ENCODE peak calls at places on chromosome 2, in six cellular contexts. One of them, this sample, is unnamed.

GRCh38 chr2:85058619-85058941 is 74.6 kb upstream of the TCF7L1 start:
- DNase-seq in breast epithelium: no peak
- DNase-seq in fibroblast of lung: no peak
- DNase-seq in pancreas: no peak
- DNase-seq in heart left ventricle: no peak
- DNase-seq in GM23338: no peak
- DNase-seq in this sample: no peak

GRCh38 chr2:67666386-67667053 is 269.4 kb downstream of the ETAA1 start:
- DNase-seq in heart left ventricle: peak
- DNase-seq in pancreas: no peak
- DNase-seq in fibroblast of lung: peak
- DNase-seq in GM23338: no peak
- DNase-seq in breast epithelium: no peak
- DNase-seq in this sample: no peak

GRCh38 chr2:206164261-206164862 is 4.7 kb downstream of the EEF1B2 start:
- DNase-seq in GM23338: peak
- DNase-seq in heart left ventricle: no peak
- DNase-seq in fibroblast of lung: peak
- DNase-seq in pancreas: no peak
- DNase-seq in breast epithelium: no peak
- DNase-seq in this sample: no peak

GRCh38 chr2:71926860-71927756 is 220.6 kb downstream of the CYP26B1 start:
- DNase-seq in heart left ventricle: no peak
- DNase-seq in breast epithelium: no peak
- DNase-seq in GM23338: no peak
- DNase-seq in pancreas: no peak
- DNase-seq in fibroblast of lung: no peak
- DNase-seq in this sample: no peak

GRCh38 chr2:196176142-196176738 is 4.9 kb upstream of the STK17B start:
- DNase-seq in breast epithelium: no peak
- DNase-seq in GM23338: no peak
- DNase-seq in pancreas: no peak
- DNase-seq in fibroblast of lung: no peak
- DNase-seq in heart left ventricle: no peak
- DNase-seq in this sample: no peak

GRCh38 chr2:121746071-121746578 is 9.3 kb upstream of the TSN start:
- DNase-seq in heart left ventricle: no peak
- DNase-seq in fibroblast of lung: no peak
- DNase-seq in pancreas: no peak
- DNase-seq in GM23338: no peak
- DNase-seq in breast epithelium: no peak
- DNase-seq in this sample: no peak

GRCh38 chr2:133418021-133418420 is 150.2 kb downstream of the NCKAP5 start:
- DNase-seq in pancreas: no peak
- DNase-seq in fibroblast of lung: no peak
- DNase-seq in heart left ventricle: no peak
- DNase-seq in breast epithelium: no peak
- DNase-seq in GM23338: no peak
- DNase-seq in this sample: no peak

GRCh38 chr2:225310745-225311144 is 88.8 kb upstream of the NYAP2 start:
- DNase-seq in breast epithelium: no peak
- DNase-seq in fibroblast of lung: no peak
- DNase-seq in heart left ventricle: no peak
- DNase-seq in pancreas: no peak
- DNase-seq in GM23338: no peak
- DNase-seq in this sample: no peak

GRCh38 chr2:155266109-155266508 is 567.6 kb downstream of the KCNJ3 start:
- DNase-seq in fibroblast of lung: no peak
- DNase-seq in heart left ventricle: no peak
- DNase-seq in pancreas: no peak
- DNase-seq in breast epithelium: no peak
- DNase-seq in GM23338: no peak
- DNase-seq in this sample: no peak

GRCh38 chr2:43192039-43192438 is 34.4 kb downstream of the ZFP36L2 start:
- DNase-seq in heart left ventricle: no peak
- DNase-seq in pancreas: no peak
- DNase-seq in GM23338: peak
- DNase-seq in fibroblast of lung: no peak
- DNase-seq in breast epithelium: no peak
- DNase-seq in this sample: no peak

GRCh38 chr2:189517847-189518535 is 62.6 kb downstream of the SLC40A1 start:
- DNase-seq in GM23338: no peak
- DNase-seq in heart left ventricle: no peak
- DNase-seq in pancreas: no peak
- DNase-seq in fibroblast of lung: peak
- DNase-seq in breast epithelium: no peak
- DNase-seq in this sample: no peak

GRCh38 chr2:7480431-7480830 is 563.2 kb downstream of the RNF144A start:
- DNase-seq in heart left ventricle: no peak
- DNase-seq in GM23338: no peak
- DNase-seq in breast epithelium: no peak
- DNase-seq in fibroblast of lung: no peak
- DNase-seq in pancreas: no peak
- DNase-seq in this sample: no peak

GRCh38 chr2:122167561-122167960 is 412.1 kb downstream of the TSN start:
- DNase-seq in pancreas: no peak
- DNase-seq in breast epithelium: no peak
- DNase-seq in heart left ventricle: no peak
- DNase-seq in GM23338: no peak
- DNase-seq in fibroblast of lung: no peak
- DNase-seq in this sample: no peak

GRCh38 chr2:146716591-146716990 is 1128.2 kb upstream of the ACVR2A start:
- DNase-seq in fibroblast of lung: no peak
- DNase-seq in GM23338: no peak
- DNase-seq in heart left ventricle: no peak
- DNase-seq in breast epithelium: no peak
- DNase-seq in pancreas: no peak
- DNase-seq in this sample: no peak

GRCh38 chr2:128727914-128728313 is 409.2 kb upstream of the HS6ST1 start:
- DNase-seq in GM23338: no peak
- DNase-seq in heart left ventricle: no peak
- DNase-seq in breast epithelium: no peak
- DNase-seq in fibroblast of lung: peak
- DNase-seq in pancreas: no peak
- DNase-seq in this sample: no peak

GRCh38 chr2:240247868-240248820 is 107.7 kb upstream of the OTOS start:
- DNase-seq in GM23338: no peak
- DNase-seq in pancreas: peak
- DNase-seq in heart left ventricle: no peak
- DNase-seq in breast epithelium: no peak
- DNase-seq in fibroblast of lung: no peak
- DNase-seq in this sample: no peak

GRCh38 chr2:98026292-98026691 is 30.5 kb upstream of the TMEM131 start:
- DNase-seq in pancreas: no peak
- DNase-seq in GM23338: no peak
- DNase-seq in breast epithelium: no peak
- DNase-seq in fibroblast of lung: no peak
- DNase-seq in heart left ventricle: no peak
- DNase-seq in this sample: no peak

DNA sequence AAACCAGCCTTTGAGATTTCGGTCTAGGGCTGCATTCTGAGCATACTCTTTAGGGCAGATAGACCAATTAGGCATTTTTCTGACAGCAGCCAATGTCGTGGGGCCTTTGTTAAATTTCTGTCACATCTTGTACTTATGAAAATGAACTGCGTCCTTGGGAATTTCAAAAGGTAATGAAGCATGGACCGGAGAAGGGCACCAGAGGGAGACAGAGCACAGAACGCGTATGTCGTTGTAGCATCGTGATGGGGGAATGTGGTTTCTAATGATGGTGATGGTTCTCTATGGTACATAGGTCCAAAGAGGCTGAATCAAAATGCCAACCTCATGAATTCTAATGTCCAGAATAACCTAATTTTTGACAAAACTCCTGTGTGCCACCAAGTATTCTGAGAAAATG is 483.9 kb upstream of the CRIM1 start:
- DNase-seq in pancreas: no peak
- DNase-seq in breast epithelium: no peak
- DNase-seq in heart left ventricle: no peak
- DNase-seq in fibroblast of lung: no peak
- DNase-seq in GM23338: peak
- DNase-seq in this sample: peak
- TF ChIP-seq CTCF in pancreas: no peak
- TF ChIP-seq CTCF in breast epithelium: no peak
- TF ChIP-seq CTCF in heart left ventricle: no peak
- TF ChIP-seq CTCF in fibroblast of lung: no peak
- TF ChIP-seq CTCF in GM23338: peak
- TF ChIP-seq CTCF in this sample: peak

GRCh38 chr2:157813477-157813876 is 62.7 kb downstream of the ACVR1 start:
- DNase-seq in GM23338: no peak
- DNase-seq in pancreas: no peak
- DNase-seq in breast epithelium: no peak
- DNase-seq in fibroblast of lung: no peak
- DNase-seq in heart left ventricle: no peak
- DNase-seq in this sample: no peak

GRCh38 chr2:157809212-157809611 is 66.9 kb downstream of the ACVR1 start:
- DNase-seq in breast epithelium: no peak
- DNase-seq in heart left ventricle: no peak
- DNase-seq in GM23338: no peak
- DNase-seq in pancreas: no peak
- DNase-seq in fibroblast of lung: peak
- DNase-seq in this sample: no peak

GRCh38 chr2:157806426-157806825 is 69.7 kb downstream of the ACVR1 start:
- DNase-seq in fibroblast of lung: no peak
- DNase-seq in breast epithelium: no peak
- DNase-seq in pancreas: no peak
- DNase-seq in GM23338: no peak
- DNase-seq in heart left ventricle: no peak
- DNase-seq in this sample: no peak

GRCh38 chr2:157808421-157808820 is 67.7 kb downstream of the ACVR1 start:
- DNase-seq in pancreas: no peak
- DNase-seq in breast epithelium: no peak
- DNase-seq in fibroblast of lung: no peak
- DNase-seq in GM23338: no peak
- DNase-seq in heart left ventricle: no peak
- DNase-seq in this sample: no peak

GRCh38 chr2:157810037-157810436 is 66.1 kb downstream of the ACVR1 start:
- DNase-seq in heart left ventricle: no peak
- DNase-seq in pancreas: no peak
- DNase-seq in GM23338: no peak
- DNase-seq in breast epithelium: no peak
- DNase-seq in fibroblast of lung: peak
- DNase-seq in this sample: no peak
- H3K4me3 ChIP-seq in heart left ventricle: no peak
- H3K4me3 ChIP-seq in pancreas: no peak
- H3K4me3 ChIP-seq in GM23338: no peak
- H3K4me3 ChIP-seq in breast epithelium: no peak
- H3K4me3 ChIP-seq in fibroblast of lung: no peak
- H3K4me3 ChIP-seq in this sample: no peak

GRCh38 chr2:60556441-60556997 is 3.1 kb upstream of the BCL11A start:
- DNase-seq in GM23338: peak
- DNase-seq in breast epithelium: no peak
- DNase-seq in fibroblast of lung: no peak
- DNase-seq in heart left ventricle: peak
- DNase-seq in pancreas: peak
- DNase-seq in this sample: no peak

GRCh38 chr2:60559880-60560279 is 6.4 kb upstream of the BCL11A start:
- DNase-seq in pancreas: no peak
- DNase-seq in fibroblast of lung: no peak
- DNase-seq in GM23338: no peak
- DNase-seq in heart left ventricle: no peak
- DNase-seq in breast epithelium: no peak
- DNase-seq in this sample: no peak

GRCh38 chr2:60558536-60558935 is 5.1 kb upstream of the BCL11A start:
- DNase-seq in breast epithelium: no peak
- DNase-seq in heart left ventricle: no peak
- DNase-seq in pancreas: no peak
- DNase-seq in fibroblast of lung: no peak
- DNase-seq in GM23338: no peak
- DNase-seq in this sample: no peak

GRCh38 chr2:60556998-60557955 is 3.8 kb upstream of the BCL11A start:
- DNase-seq in GM23338: peak
- DNase-seq in breast epithelium: no peak
- DNase-seq in heart left ventricle: no peak
- DNase-seq in fibroblast of lung: no peak
- DNase-seq in pancreas: no peak
- DNase-seq in this sample: no peak

GRCh38 chr2:60560734-60561649 is 7.5 kb upstream of the BCL11A start:
- DNase-seq in breast epithelium: no peak
- DNase-seq in pancreas: no peak
- DNase-seq in heart left ventricle: no peak
- DNase-seq in GM23338: peak
- DNase-seq in fibroblast of lung: no peak
- DNase-seq in this sample: no peak
- TF ChIP-seq CTCF in breast epithelium: peak
- TF ChIP-seq CTCF in pancreas: peak
- TF ChIP-seq CTCF in heart left ventricle: peak
- TF ChIP-seq CTCF in GM23338: peak
- TF ChIP-seq CTCF in fibroblast of lung: peak
- TF ChIP-seq CTCF in this sample: peak

DNA sequence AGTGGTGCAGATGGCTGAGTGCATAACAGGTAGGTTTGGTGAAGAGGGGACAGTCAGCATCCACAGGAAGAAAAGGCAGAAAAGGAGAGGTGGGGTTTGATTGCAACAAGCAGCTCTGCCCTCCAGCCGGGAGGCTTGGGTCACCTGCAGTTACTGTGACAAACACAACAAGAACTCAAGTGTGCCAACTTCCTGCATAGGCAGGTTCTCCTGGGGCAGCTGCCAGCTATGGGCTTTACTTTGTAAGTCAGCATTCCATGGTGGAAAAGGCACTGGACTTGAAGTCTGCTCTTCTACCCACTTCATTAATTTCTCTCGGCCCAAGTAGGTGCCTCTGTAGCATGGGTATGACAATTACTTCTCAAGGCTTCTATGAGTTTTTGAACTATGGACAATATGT is 98.9 kb downstream of the MYT1L start:
- DNase-seq in pancreas: peak
- DNase-seq in fibroblast of lung: no peak
- DNase-seq in GM23338: no peak
- DNase-seq in heart left ventricle: no peak
- DNase-seq in breast epithelium: no peak
- DNase-seq in this sample: peak
- H3K4me3 ChIP-seq in pancreas: no peak
- H3K4me3 ChIP-seq in fibroblast of lung: no peak
- H3K4me3 ChIP-seq in GM23338: no peak
- H3K4me3 ChIP-seq in heart left ventricle: no peak
- H3K4me3 ChIP-seq in breast epithelium: no peak
- H3K4me3 ChIP-seq in this sample: no peak